ENCODE peak calls at places on chromosomes 5 and 9, in seven cellular contexts. K is gastrocnemius medialis, P is IMR-90, G is stomach, Z is HCT116, V is adrenal gland, A is spleen. Q is an unnamed sample.
A peak's percentile ranks its signal among the peaks of the same experiment; 100 is the strongest.

GRCh38 chr5:7897014-7897600 is 28.2 kb downstream of the MTRR start:
- DNase-seq in Z (no peak), V (no peak), A (no peak), G (no peak), K (no peak), P (peak; percentile 52), Q (peak; percentile 44)

GRCh38 chr9:121267689-121268597 is at the start of gene GSN:
- DNase-seq in V (peak; percentile 85), G (peak; percentile 88), P (peak; percentile 50), Z (no peak), K (peak; percentile 58), A (peak; percentile 96), Q (peak; percentile 68)

GRCh38 chr5:82975396-82975795 is 101.8 kb downstream of the TMEM167A start:
- DNase-seq in G (no peak), V (no peak), A (no peak), Z (no peak), K (no peak), P (no peak), Q (no peak)

GRCh38 chr9:708556-709432 is 132.7 kb upstream of the DMRT1 start:
- DNase-seq in P (no peak), G (no peak), Z (no peak), K (no peak), A (no peak), V (peak; percentile 67), Q (peak; percentile 72)

GRCh38 chr5:14156611-14157493 is 13.7 kb downstream of the TRIO start:
- DNase-seq in G (no peak), V (no peak), Z (peak; percentile 32), P (peak; percentile 99), K (no peak), A (no peak), Q (peak; percentile 91)

GRCh38 chr9:110655723-110656641 is 12.6 kb upstream of the MUSK start:
- DNase-seq in V (peak; percentile 64), K (peak; percentile 45), P (peak; percentile 58), A (no peak), Z (no peak), G (no peak), Q (no peak)

GRCh38 chr5:2752059-2752874 is 790 bp upstream of the IRX2 start:
- DNase-seq in G (peak; percentile 60), A (no peak), P (no peak), Z (no peak), V (peak; percentile 31), K (no peak), Q (no peak)

GRCh38 chr9:21287280-21287679 is 17.8 kb downstream of the IFNA5 start:
- DNase-seq in P (no peak), G (no peak), K (no peak), Z (no peak), A (no peak), V (no peak), Q (no peak)

GRCh38 chr5:1405539-1406530 is 39.4 kb downstream of the SLC6A3 start:
- DNase-seq in Z (no peak), K (no peak), V (no peak), G (no peak), P (no peak), A (peak; percentile 66), Q (no peak)

GRCh38 chr5:83731638-83732037 is 11.0 kb upstream of the HAPLN1 start:
- DNase-seq in P (no peak), G (no peak), K (no peak), A (no peak), V (no peak), Z (no peak), Q (no peak)

GRCh38 chr9:98222885-98223640 is 30.6 kb upstream of the CORO2A start:
- DNase-seq in A (peak; percentile 41), P (peak; percentile 99), Z (peak; percentile 54), G (no peak), V (peak; percentile 56), K (no peak), Q (peak; percentile 32)

GRCh38 chr5:103562453-103563157 is at the start of gene NUDT12:
- DNase-seq in A (peak; percentile 89), G (peak; percentile 60), V (peak; percentile 80), K (peak; percentile 46), Z (peak; percentile 69), P (peak; percentile 67), Q (peak; percentile 86)

GRCh38 chr5:30390095-30390494 is 803.4 kb upstream of the CDH6 start:
- DNase-seq in Z (no peak), A (no peak), V (no peak), P (no peak), K (no peak), G (no peak), Q (no peak)

GRCh38 chr9:132673355-132673754 is 3.1 kb downstream of the GTF3C4 start:
- DNase-seq in A (no peak), P (peak; percentile 43), G (no peak), K (no peak), Z (no peak), V (no peak), Q (peak; percentile 38)

GRCh38 chr9:95389373-95389772 is 71.9 kb upstream of the FANCC start:
- DNase-seq in Z (no peak), V (no peak), K (no peak), A (no peak), G (no peak), P (no peak), Q (no peak)

GRCh38 chr9:93304574-93305496 is 120.9 kb downstream of the WNK2 start:
- DNase-seq in P (peak; percentile 41), A (peak; percentile 70), Z (no peak), K (peak; percentile 70), V (peak; percentile 83), G (peak; percentile 65), Q (peak; percentile 32)

GRCh38 chr5:65721050-65721774 is 697 bp downstream of the SGTB start:
- DNase-seq in P (peak; percentile 83), G (peak; percentile 53), Z (no peak), K (peak; percentile 23), A (peak; percentile 86), V (peak; percentile 84), Q (peak; percentile 74)

GRCh38 chr5:178122346-178122745 is 8.5 kb upstream of the RMND5B start:
- DNase-seq in A (no peak), P (no peak), V (no peak), Z (no peak), K (no peak), G (no peak), Q (no peak)

GRCh38 chr5:168820776-168821302 is 241.7 kb upstream of the PANK3 start:
- DNase-seq in K (no peak), G (no peak), Z (no peak), A (no peak), V (no peak), P (no peak), Q (no peak)

GRCh38 chr5:89315194-89315593 is 432.2 kb upstream of the MEF2C start:
- DNase-seq in Z (no peak), A (no peak), P (peak; percentile 8), V (no peak), G (no peak), K (no peak), Q (no peak)

GRCh38 chr5:145345883-145346282 is 489.3 kb downstream of the PRELID2 start:
- DNase-seq in A (no peak), G (no peak), V (no peak), Z (no peak), P (peak; percentile 55), K (no peak), Q (no peak)

GRCh38 chr9:89705651-89706050 is 100.8 kb downstream of the GADD45G start:
- DNase-seq in K (no peak), V (no peak), G (no peak), P (no peak), A (no peak), Z (no peak), Q (no peak)

DNA sequence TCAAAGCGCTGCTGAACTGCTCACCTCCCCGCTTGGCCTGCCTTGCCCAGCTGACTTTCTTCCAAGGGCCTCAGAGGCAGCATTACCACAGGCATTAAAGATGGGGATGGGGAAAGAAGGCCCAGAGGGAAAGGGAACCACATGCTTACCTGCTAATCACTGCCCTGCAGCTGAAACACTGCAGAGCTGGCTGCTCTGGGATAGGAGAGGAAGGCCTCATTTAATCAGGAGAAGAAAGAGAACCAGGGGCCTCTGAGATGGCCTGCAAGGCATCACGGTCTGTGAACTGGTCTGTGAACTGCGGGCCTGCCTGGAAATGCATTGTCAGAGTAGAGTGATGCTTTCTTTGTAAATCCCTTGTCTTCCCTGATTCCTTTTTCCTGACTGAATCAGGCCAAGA is 44.8 kb downstream of the PTCD2 start:
- DNase-seq in V (no peak), K (no peak), G (no peak), Z (no peak), P (no peak), A (no peak), Q (no peak)
- TF ChIP-seq POLR2A in V (no peak), K (no peak), G (no peak), Z (no peak), P (no peak), A (no peak), Q (no peak)

GRCh38 chr5:172010278-172010677 is 3.8 kb upstream of the FBXW11 start:
- DNase-seq in G (no peak), P (no peak), A (no peak), Z (no peak), K (no peak), V (no peak), Q (no peak)
- TF ChIP-seq CTCF in G (no peak), P (peak; percentile 27), A (no peak), Z (no peak), K (no peak), V (no peak), Q (peak; percentile 16)

GRCh38 chr5:74684900-74685851 is at the start of gene HEXB:
- DNase-seq in P (peak; percentile 76), K (peak; percentile 80), V (peak; percentile 94), G (peak; percentile 94), A (peak; percentile 98), Z (peak; percentile 51), Q (peak; percentile 84)
- TF ChIP-seq POLR2A in P (peak; percentile 90), K (peak; percentile 84), V (peak; percentile 94), G (no peak), A (no peak), Z (no peak), Q (peak; percentile 97)

GRCh38 chr9:68779558-68780376 is 74.7 kb downstream of the PIP5K1B start:
- DNase-seq in P (peak; percentile 92), V (peak; percentile 97), Z (peak; percentile 81), A (peak; percentile 98), K (peak; percentile 87), G (peak; percentile 96), Q (peak; percentile 96)
- TF ChIP-seq CTCF in P (peak; percentile 32), V (peak; percentile 21), Z (peak; percentile 26), A (no peak), K (peak; percentile 41), G (no peak), Q (peak; percentile 49)

DNA sequence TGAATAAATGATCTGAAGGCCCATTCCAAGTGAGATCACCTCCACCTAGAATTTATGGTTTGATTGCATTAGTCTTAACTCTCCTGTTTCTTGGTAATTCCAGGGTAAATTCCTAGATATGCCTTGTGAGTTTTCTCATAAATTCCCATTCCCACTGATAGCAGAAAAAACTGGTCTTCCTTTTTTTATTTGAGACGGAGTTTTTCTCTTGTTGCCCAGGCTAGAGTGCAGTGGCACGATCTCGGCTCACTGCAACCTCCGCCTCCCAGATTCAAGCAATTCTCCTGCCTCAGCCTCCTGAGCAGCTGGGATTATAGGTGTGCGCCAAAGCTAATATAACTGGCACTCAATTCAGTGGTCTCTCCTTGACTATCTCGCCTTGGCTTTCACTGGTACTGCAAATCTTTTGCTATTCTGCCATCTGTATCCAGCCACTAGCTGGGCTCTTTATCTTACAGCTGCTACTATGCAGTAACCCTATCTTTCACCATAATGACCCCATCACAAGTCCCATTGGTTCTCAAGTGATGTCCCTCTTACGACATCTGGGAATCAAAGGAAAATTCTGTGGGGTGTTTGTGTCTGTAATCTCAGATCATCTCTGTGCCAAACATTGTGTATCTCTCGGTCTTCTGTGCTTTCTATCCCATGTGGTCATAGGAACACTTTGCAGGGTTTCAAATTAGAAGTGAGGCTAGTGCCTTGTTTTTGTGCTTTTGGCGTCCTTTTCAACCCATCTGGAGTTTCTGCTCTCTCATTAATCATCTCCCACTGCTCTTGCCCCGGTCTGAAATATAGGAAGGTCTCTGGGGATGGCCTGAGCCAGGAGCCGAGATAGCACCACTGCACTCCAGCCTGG is 14.4 kb downstream of the HNRNPK start:
- DNase-seq in P (peak; percentile 43), A (no peak), V (no peak), Z (no peak), K (no peak), G (no peak), Q (no peak)
- TF ChIP-seq POLR2A in P (no peak), A (no peak), V (no peak), Z (no peak), K (no peak), G (no peak), Q (peak; percentile 68)

Q was measured in endothelial cell of umbilical vein.